ENCODE peak calls at places on chromosomes 5 and 9, in eight cellular contexts. V is GM23338, U is PC-3, J is neural progenitor cell, K is HCT116, X is MM.1S, C is hepatocyte, L is GM23248. T is an unnamed sample.

GRCh38 chr9:105039180-105039799 is 111.3 kb upstream of the ABCA1 start:
- DNase-seq in X (peak), U (no peak), L (no peak), K (no peak), J (no peak), C (no peak), V (no peak), T (peak)

GRCh38 chr5:133059621-133060020 is 7.8 kb downstream of the HSPA4 start:
- DNase-seq in U (no peak), V (no peak), L (no peak), X (no peak), K (no peak), J (no peak), C (no peak), T (no peak)

GRCh38 chr5:126805108-126805507 is 28.2 kb downstream of the LMNB1 start:
- DNase-seq in K (no peak), J (no peak), V (no peak), U (no peak), X (no peak), C (no peak), L (peak), T (no peak)

GRCh38 chr5:31824886-31825774 is 186.2 kb downstream of the PDZD2 start:
- DNase-seq in X (peak), V (peak), L (peak), C (peak), U (peak), K (peak), J (peak), T (peak)

GRCh38 chr9:115267788-115268187 is 149.8 kb upstream of the TNC start:
- DNase-seq in U (peak), C (peak), K (no peak), L (peak), J (peak), X (no peak), V (peak), T (no peak)

GRCh38 chr5:139717221-139717620 is 69.1 kb downstream of the CXXC5 start:
- DNase-seq in V (no peak), X (no peak), K (no peak), C (no peak), L (no peak), J (no peak), U (no peak), T (no peak)

GRCh38 chr5:173331956-173332479 is 3.8 kb upstream of the STC2 start:
- DNase-seq in C (peak), V (peak), J (peak), K (peak), L (peak), X (peak), U (peak), T (peak)

GRCh38 chr9:34084562-34084961 is 35.9 kb upstream of the UBAP2 start:
- DNase-seq in K (no peak), J (no peak), C (peak), L (peak), U (no peak), V (no peak), X (no peak), T (no peak)

GRCh38 chr5:156367602-156368001 is 40.6 kb downstream of the SGCD start:
- DNase-seq in V (peak), U (no peak), X (no peak), K (no peak), C (no peak), L (peak), J (no peak), T (no peak)

GRCh38 chr5:102855684-102856373 is 100.7 kb downstream of the PAM start:
- DNase-seq in V (no peak), J (no peak), L (peak), C (no peak), X (no peak), U (no peak), K (no peak), T (no peak)

GRCh38 chr9:93126151-93126781 is 7.8 kb downstream of the NINJ1 start:
- DNase-seq in C (no peak), J (no peak), K (no peak), U (no peak), X (no peak), V (no peak), L (no peak), T (no peak)

GRCh38 chr9:77926314-77926959 is 105.2 kb downstream of the GNAQ start:
- DNase-seq in K (peak), X (no peak), J (no peak), C (no peak), L (peak), U (peak), V (no peak), T (no peak)

GRCh38 chr9:113796651-113797426 is 79.3 kb upstream of the ZNF618 start:
- DNase-seq in U (no peak), X (no peak), J (no peak), C (no peak), V (peak), L (no peak), K (no peak), T (no peak)

GRCh38 chr5:30194595-30194994 is 998.9 kb upstream of the CDH6 start:
- DNase-seq in K (no peak), U (no peak), V (no peak), J (no peak), L (no peak), C (no peak), X (no peak), T (no peak)

GRCh38 chr9:16530669-16531461 is 339.6 kb downstream of the BNC2 start:
- DNase-seq in U (no peak), X (no peak), L (no peak), K (no peak), V (peak), C (peak), J (no peak), T (no peak)

GRCh38 chr9:18109670-18110069 is 364.3 kb upstream of the ADAMTSL1 start:
- DNase-seq in L (no peak), K (no peak), V (no peak), J (no peak), U (no peak), X (no peak), C (no peak), T (no peak)

GRCh38 chr9:121881920-121882500 is 211.1 kb downstream of the TTLL11 start:
- DNase-seq in C (no peak), J (no peak), L (no peak), X (no peak), U (no peak), K (no peak), V (no peak), T (no peak)

GRCh38 chr5:168592014-168592368 is 12.8 kb upstream of the PANK3 start:
- DNase-seq in C (peak), V (no peak), K (no peak), L (peak), X (no peak), U (peak), J (no peak), T (no peak)

GRCh38 chr9:132802121-132802795 is 75.8 kb downstream of the AK8 start:
- DNase-seq in K (no peak), C (no peak), L (no peak), U (no peak), V (peak), X (no peak), J (peak), T (no peak)

GRCh38 chr9:110217656-110218099 is 9.7 kb upstream of the C9orf152 start:
- DNase-seq in U (peak), L (peak), J (peak), V (peak), X (peak), K (peak), C (peak), T (peak)

GRCh38 chr9:110582156-110582555 is 2.6 kb upstream of the SVEP1 start:
- DNase-seq in C (no peak), J (peak), L (peak), V (peak), X (no peak), K (no peak), U (no peak), T (no peak)

GRCh38 chr5:45793638-45794532 is 97.7 kb upstream of the HCN1 start:
- DNase-seq in X (peak), K (peak), U (peak), C (no peak), V (no peak), L (no peak), J (no peak), T (no peak)

GRCh38 chr5:135213466-135214239 is 179.6 kb upstream of the PITX1 start:
- DNase-seq in J (no peak), U (no peak), X (no peak), V (no peak), C (no peak), L (no peak), K (no peak), T (no peak)

GRCh38 chr9:127130661-127131538 is 8.5 kb upstream of the ANGPTL2 start:
- DNase-seq in V (no peak), L (peak), K (no peak), C (peak), X (no peak), U (peak), J (no peak), T (no peak)

GRCh38 chr5:123807177-123807900 is 295.4 kb downstream of the CSNK1G3 start:
- DNase-seq in V (no peak), L (peak), U (peak), K (no peak), X (no peak), J (peak), C (peak), T (no peak)

DNA sequence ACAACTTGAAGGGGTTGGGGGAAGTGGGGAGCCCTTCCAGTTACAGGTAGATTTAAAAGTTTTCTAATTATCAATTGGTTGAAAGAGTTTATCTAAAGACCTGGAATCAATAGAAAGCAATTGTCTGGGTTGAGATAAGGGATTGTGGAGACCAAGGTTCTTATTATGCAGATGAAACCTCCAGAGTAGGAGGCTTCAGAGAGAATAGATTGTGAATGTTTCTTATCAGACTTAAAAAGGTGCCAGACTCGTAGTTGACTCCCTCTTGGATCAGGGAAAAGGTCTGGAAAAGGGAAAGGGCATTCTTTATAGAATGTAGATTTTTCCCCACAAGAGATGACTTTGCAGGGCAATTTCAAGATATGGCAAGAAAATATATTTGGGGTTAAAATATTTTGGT is 100.8 kb downstream of the GADD45G start:
- DNase-seq in K (no peak), J (no peak), C (no peak), V (no peak), U (no peak), L (no peak), X (no peak), T (no peak)
- H3K4me3 ChIP-seq in K (no peak), J (no peak), C (no peak), V (no peak), U (no peak), L (no peak), X (no peak), T (no peak)

DNA sequence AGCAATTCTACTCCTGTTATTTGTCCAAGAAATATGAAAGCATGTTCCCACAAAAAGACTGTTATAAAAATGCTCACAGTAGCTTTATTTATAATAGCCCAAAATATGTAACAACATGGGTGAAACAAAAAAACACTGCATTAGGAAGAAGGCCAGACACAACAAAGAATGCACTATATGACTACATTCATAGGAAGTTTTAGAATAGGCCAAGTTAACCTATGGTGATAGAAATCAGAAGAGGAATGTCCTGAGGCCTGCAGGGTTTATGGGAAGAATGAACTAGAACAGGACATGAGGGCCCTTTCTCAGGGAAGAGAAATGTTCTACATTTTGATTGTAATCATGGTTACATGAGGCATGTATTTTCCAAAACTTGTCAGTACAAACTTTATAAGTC is 24.7 kb upstream of the TAS2R1 start:
- DNase-seq in X (no peak), K (no peak), L (peak), J (no peak), U (no peak), V (no peak), C (no peak), T (no peak)
- TF ChIP-seq EZH2phosphoT487 in X (no peak), K (no peak), L (no peak), J (no peak), U (no peak), V (no peak), C (no peak), T (no peak)

GRCh38 chr5:143311428-143311827 is 92.1 kb downstream of the NR3C1 start:
- DNase-seq in L (peak), C (no peak), U (peak), X (no peak), V (peak), J (no peak), K (no peak), T (no peak)
- H3K4me2 ChIP-seq in L (peak), C (no peak), U (peak), X (no peak), V (no peak), J (no peak), K (no peak), T (no peak)

GRCh38 chr9:126009047-126009446 is 261.9 kb downstream of the PBX3 start:
- DNase-seq in U (no peak), K (peak), V (no peak), J (no peak), L (no peak), C (no peak), X (no peak), T (peak)
- H3K4me3 ChIP-seq in U (no peak), K (no peak), V (no peak), J (no peak), L (no peak), C (no peak), X (no peak), T (no peak)

GRCh38 chr5:151820903-151821302 is 49.1 kb downstream of the G3BP1 start:
- DNase-seq in J (no peak), K (no peak), U (no peak), C (no peak), V (no peak), L (no peak), X (no peak), T (no peak)
- TF ChIP-seq EZH2phosphoT487 in J (no peak), K (no peak), U (no peak), C (no peak), V (no peak), L (no peak), X (no peak), T (no peak)

DNA sequence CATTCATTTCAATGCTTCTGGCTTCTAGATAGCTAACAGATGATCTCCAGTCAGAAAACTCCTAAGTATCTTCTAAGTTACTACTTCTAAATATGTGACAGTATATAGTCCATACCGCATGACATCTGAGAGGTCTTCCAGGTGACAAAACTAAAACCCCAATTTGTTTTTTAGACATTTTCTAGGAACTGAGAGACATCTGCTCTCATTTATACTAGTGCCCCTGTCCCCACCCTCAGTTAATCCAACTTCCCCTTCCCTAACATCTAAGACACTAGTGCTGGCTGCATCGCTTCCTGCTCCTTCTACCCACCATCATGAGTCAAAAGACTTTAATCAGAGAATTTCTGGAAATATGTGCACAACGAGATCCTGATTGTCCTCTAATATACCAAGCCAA is 37.9 kb downstream of the FBXW11 start:
- DNase-seq in X (no peak), U (no peak), V (no peak), J (no peak), K (no peak), C (no peak), L (no peak), T (peak)
- H3K4me2 ChIP-seq in X (no peak), U (no peak), V (no peak), J (no peak), K (no peak), C (no peak), L (no peak), T (peak)

GRCh38 chr9:134150557-134151214 is 13.7 kb downstream of the RNU6ATAC start:
- DNase-seq in U (no peak), C (no peak), V (no peak), J (no peak), X (no peak), L (no peak), K (no peak), T (no peak)
- H3K4me3 ChIP-seq in U (no peak), C (no peak), V (no peak), J (no peak), X (no peak), L (no peak), K (no peak), T (no peak)

GRCh38 chr9:131204285-131204684 is 72.0 kb downstream of the FAM78A start:
- DNase-seq in C (no peak), J (no peak), X (no peak), L (no peak), U (no peak), K (no peak), V (peak), T (no peak)
- TF ChIP-seq EZH2phosphoT487 in C (no peak), J (no peak), X (no peak), L (no peak), U (no peak), K (no peak), V (no peak), T (no peak)

GRCh38 chr5:177310332-177310731 is 1.4 kb downstream of the MXD3 start:
- DNase-seq in L (no peak), J (no peak), C (no peak), X (no peak), U (no peak), K (no peak), V (no peak), T (no peak)

GRCh38 chr5:177310757-177311173 is 933 bp downstream of the MXD3 start:
- DNase-seq in X (peak), U (peak), V (peak), J (peak), C (no peak), L (peak), K (no peak), T (peak)

GRCh38 chr5:177311361-177311722 is 356 bp downstream of the MXD3 start:
- DNase-seq in V (no peak), K (no peak), U (peak), L (peak), C (no peak), X (no peak), J (no peak), T (peak)

GRCh38 chr5:177308740-177309139 is 3.0 kb downstream of the MXD3 start:
- DNase-seq in U (no peak), K (no peak), L (no peak), V (no peak), X (no peak), J (no peak), C (no peak), T (no peak)

GRCh38 chr5:177309351-177310191 is 2.1 kb downstream of the MXD3 start:
- DNase-seq in L (peak), J (peak), K (peak), C (peak), X (peak), V (peak), U (peak), T (peak)
- H3K4me2 ChIP-seq in L (no peak), J (peak), K (peak), C (peak), X (peak), V (no peak), U (peak), T (peak)

GRCh38 chr9:89843591-89843990 is 238.8 kb downstream of the GADD45G start:
- DNase-seq in U (no peak), K (no peak), X (no peak), V (no peak), C (no peak), J (no peak), L (no peak), T (no peak)

GRCh38 chr9:89844075-89844474 is 239.3 kb downstream of the GADD45G start:
- DNase-seq in V (no peak), K (no peak), J (no peak), U (no peak), X (no peak), C (no peak), L (no peak), T (no peak)

GRCh38 chr9:89845862-89846261 is 241.1 kb downstream of the GADD45G start:
- DNase-seq in L (no peak), J (no peak), K (no peak), X (no peak), C (no peak), V (no peak), U (no peak), T (no peak)

GRCh38 chr9:89844535-89844934 is 239.7 kb downstream of the GADD45G start:
- DNase-seq in V (no peak), U (no peak), K (no peak), L (no peak), X (no peak), C (no peak), J (no peak), T (no peak)

GRCh38 chr9:89845321-89845720 is 240.5 kb downstream of the GADD45G start:
- DNase-seq in C (no peak), L (no peak), U (no peak), J (no peak), V (no peak), K (no peak), X (no peak), T (no peak)
- H3K4me3 ChIP-seq in C (no peak), L (no peak), U (no peak), J (no peak), V (no peak), K (no peak), X (no peak), T (no peak)